ENCODE peak calls at places on chromosomes 7 and 10, in five cellular contexts. X is transverse colon, D is ovary, V is thoracic aorta, L is bronchial epithelial cell. P is an unnamed sample.

GRCh38 chr7:8260871-8261707 is 878 bp downstream of the ICA1 start:
- DNase-seq in X (peak), D (peak), V (no peak), L (peak), P (peak)

GRCh38 chr7:118629898-118630469 is 405.5 kb downstream of the ANKRD7 start:
- DNase-seq in X (no peak), D (no peak), V (no peak), L (no peak), P (no peak)

GRCh38 chr10:649798-650690 is 39.4 kb downstream of the DIP2C start:
- DNase-seq in X (peak), D (peak), V (no peak), L (no peak), P (no peak)

GRCh38 chr10:96288151-96288621 is 16.0 kb upstream of the DNTT start:
- DNase-seq in X (no peak), D (no peak), V (no peak), L (no peak), P (no peak)

GRCh38 chr10:75911426-75911825 is 480.0 kb downstream of the LRMDA start:
- DNase-seq in X (no peak), D (no peak), V (no peak), L (peak), P (peak)

GRCh38 chr7:34672430-34672829 is 14.4 kb downstream of the NPSR1 start:
- DNase-seq in X (no peak), D (no peak), V (no peak), L (peak), P (peak)

GRCh38 chr10:3426190-3426845 is 253.7 kb upstream of the PITRM1 start:
- DNase-seq in X (peak), D (no peak), V (no peak), L (peak), P (peak)

GRCh38 chr7:7183061-7183832 is 903 bp downstream of the C1GALT1 start:
- DNase-seq in X (peak), D (no peak), V (no peak), L (peak), P (peak)

GRCh38 chr10:73871915-73872710 is 2.2 kb downstream of the CAMK2G start:
- DNase-seq in X (peak), D (no peak), V (no peak), L (no peak), P (peak)

GRCh38 chr7:138979226-138979979 is 1.8 kb downstream of the KIAA1549 start:
- DNase-seq in X (no peak), D (no peak), V (no peak), L (no peak), P (peak)

GRCh38 chr7:95649546-95649945 is 53.2 kb upstream of the PDK4 start:
- DNase-seq in X (no peak), D (no peak), V (no peak), L (peak), P (peak)

GRCh38 chr7:69399038-69399800 is 199.1 kb upstream of the AUTS2 start:
- DNase-seq in X (no peak), D (no peak), V (no peak), L (no peak), P (no peak)

GRCh38 chr10:122115874-122116273 is 126.9 kb downstream of the TACC2 start:
- DNase-seq in X (no peak), D (no peak), V (no peak), L (peak), P (peak)

GRCh38 chr10:24897326-24897926 is 55.0 kb downstream of the PRTFDC1 start:
- DNase-seq in X (no peak), D (no peak), V (no peak), L (peak), P (peak)

GRCh38 chr10:132253092-132253687 is 54.6 kb downstream of the STK32C start:
- DNase-seq in X (no peak), D (no peak), V (no peak), L (no peak), P (no peak)

GRCh38 chr10:101238732-101239105 is 9.5 kb upstream of the LBX1 start:
- DNase-seq in X (no peak), D (no peak), V (no peak), L (no peak), P (no peak)
- TF ChIP-seq CTCF in X (peak), D (no peak), V (peak), L (peak), P (peak)

DNA sequence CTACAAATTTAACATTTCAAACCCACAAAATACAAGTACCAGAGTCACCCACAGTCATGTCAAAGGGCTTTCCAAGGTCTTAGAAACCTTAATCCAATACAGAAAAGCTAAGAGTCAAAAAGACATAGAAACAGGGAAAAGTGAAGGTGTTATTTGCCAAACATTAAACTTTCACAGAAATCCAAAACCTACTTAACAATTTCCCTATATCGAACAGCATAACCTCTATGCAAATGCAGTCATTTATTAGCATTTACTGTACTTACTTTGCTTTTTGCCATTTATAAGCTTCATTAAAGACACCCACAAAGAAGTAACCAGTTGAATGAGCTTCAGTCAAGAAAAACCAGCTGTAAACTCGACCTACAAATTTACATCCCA is 1.6 kb downstream of the PANK1 start:
- DNase-seq in X (no peak), D (no peak), V (no peak), L (no peak), P (no peak)
- H3K4me3 ChIP-seq in X (peak), D (peak), V (peak), L (peak), P (peak)

GRCh38 chr10:22228943-22229755 is 11.3 kb upstream of the EBLN1 start:
- DNase-seq in X (peak), D (peak), V (peak), L (peak), P (peak)
- TF ChIP-seq CTCF in X (peak), D (no peak), V (no peak), L (no peak), P (no peak)

DNA sequence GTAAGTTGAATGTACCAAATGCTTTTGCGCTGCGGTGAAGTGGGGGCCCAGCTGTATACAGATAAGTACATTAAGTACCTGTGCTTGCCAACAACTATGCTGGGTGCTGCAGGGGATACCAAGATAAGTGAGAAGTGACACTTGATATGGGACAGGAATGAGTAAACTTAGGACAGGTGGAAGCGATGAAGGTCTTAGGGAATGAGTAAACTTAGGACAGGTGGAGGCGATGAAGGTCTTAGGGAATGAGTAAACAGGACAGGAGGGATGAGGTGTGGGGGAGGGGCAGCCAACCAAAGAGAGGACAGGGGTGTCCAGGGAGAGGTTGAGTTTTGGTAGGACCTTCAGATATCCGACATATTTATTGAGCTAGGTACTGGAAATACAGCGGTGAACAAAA is 1.4 kb downstream of the MDH2 start:
- DNase-seq in X (no peak), D (no peak), V (no peak), L (no peak), P (no peak)
- H3K4me3 ChIP-seq in X (peak), D (no peak), V (peak), L (no peak), P (peak)

DNA sequence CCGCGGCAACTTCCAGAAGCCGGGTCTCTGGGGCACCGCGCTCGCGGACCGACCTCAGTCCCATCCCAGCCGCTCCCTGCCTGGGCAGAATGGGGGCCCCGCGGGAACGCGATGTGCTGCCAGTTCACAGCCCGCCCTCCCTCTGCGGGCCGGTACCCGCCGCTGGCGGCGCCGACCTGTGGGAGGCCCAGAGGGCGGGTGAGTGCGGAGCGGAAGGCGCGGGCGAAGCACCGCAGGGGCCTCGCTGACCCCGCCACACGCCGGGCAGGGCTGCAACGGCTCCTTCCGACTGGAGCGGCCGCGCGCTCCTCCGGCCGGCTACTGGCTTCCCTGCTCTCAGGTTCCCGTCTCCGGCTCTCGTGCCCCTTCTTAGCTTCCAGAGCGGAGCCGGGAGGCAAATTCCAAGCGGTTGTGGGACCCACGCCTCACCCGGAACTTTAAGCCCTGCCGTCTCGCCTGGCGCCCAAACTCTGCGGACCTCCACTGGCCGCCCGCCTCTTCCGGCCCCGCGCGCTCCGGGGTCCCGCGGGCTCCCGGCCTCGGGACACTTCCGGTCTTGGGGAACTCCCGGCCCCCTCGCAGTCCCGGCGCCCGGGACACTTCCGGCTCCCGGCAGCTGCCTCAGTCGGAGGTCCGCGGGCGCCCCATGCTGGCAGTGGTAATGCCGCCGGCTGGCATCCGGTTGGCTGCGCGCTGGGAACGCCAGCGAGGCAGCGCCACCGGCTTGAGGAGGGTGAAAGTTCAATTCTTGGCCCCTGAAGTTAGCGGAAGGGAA is at the start of gene CYREN:
- DNase-seq in X (peak), D (peak), V (peak), L (peak), P (peak)
- TF ChIP-seq CTCF in X (peak), D (peak), V (peak), L (peak), P (peak)